ENCODE peak calls at places on chromosomes 6 and 20, in eight cellular contexts. J, G, V, S, I, T, N and C are unnamed samples.

GRCh38 chr20:17391108-17391771 is 139.9 kb downstream of the BFSP1 start:
- DNase-seq in J (no peak), G (no peak), V (no peak), S (no peak), I (no peak), T (no peak), N (no peak), C (no peak)

GRCh38 chr6:2110504-2110903 is 134.9 kb downstream of the GMDS start:
- DNase-seq in J (no peak), G (no peak), V (no peak), S (no peak), I (peak), T (no peak), N (no peak), C (no peak)

GRCh38 chr6:3081965-3082364 is 13.7 kb downstream of the RIPK1 start:
- DNase-seq in J (no peak), G (no peak), V (no peak), S (peak), I (no peak), T (no peak), N (no peak), C (no peak)

GRCh38 chr20:18428490-18429173 is 38.2 kb downstream of the DZANK1 start:
- DNase-seq in J (no peak), G (no peak), V (peak), S (no peak), I (peak), T (peak), N (no peak), C (no peak)

GRCh38 chr6:11043961-11044711 is at the start of gene ELOVL2:
- DNase-seq in J (no peak), G (peak), V (no peak), S (peak), I (no peak), T (no peak), N (no peak), C (peak)

GRCh38 chr6:54929245-54929909 is 82.8 kb downstream of the FAM83B start:
- DNase-seq in J (no peak), G (no peak), V (no peak), S (no peak), I (no peak), T (no peak), N (no peak), C (no peak)

GRCh38 chr20:667351-668034 is 8.1 kb downstream of the SCRT2 start:
- DNase-seq in J (peak), G (peak), V (peak), S (no peak), I (peak), T (no peak), N (no peak), C (no peak)

GRCh38 chr6:154459513-154459912 is 51.0 kb downstream of the CNKSR3 start:
- DNase-seq in J (no peak), G (no peak), V (no peak), S (no peak), I (no peak), T (no peak), N (no peak), C (no peak)

GRCh38 chr20:50582591-50583234 is 72.5 kb downstream of the PTPN1 start:
- DNase-seq in J (no peak), G (no peak), V (peak), S (no peak), I (no peak), T (no peak), N (no peak), C (no peak)

GRCh38 chr6:91221072-91221471 is 634.2 kb upstream of the MAP3K7 start:
- DNase-seq in J (no peak), G (no peak), V (no peak), S (peak), I (peak), T (no peak), N (no peak), C (no peak)

GRCh38 chr6:29552512-29553051 is 7.0 kb downstream of the UBD start:
- DNase-seq in J (no peak), G (no peak), V (no peak), S (no peak), I (peak), T (no peak), N (no peak), C (no peak)

DNA sequence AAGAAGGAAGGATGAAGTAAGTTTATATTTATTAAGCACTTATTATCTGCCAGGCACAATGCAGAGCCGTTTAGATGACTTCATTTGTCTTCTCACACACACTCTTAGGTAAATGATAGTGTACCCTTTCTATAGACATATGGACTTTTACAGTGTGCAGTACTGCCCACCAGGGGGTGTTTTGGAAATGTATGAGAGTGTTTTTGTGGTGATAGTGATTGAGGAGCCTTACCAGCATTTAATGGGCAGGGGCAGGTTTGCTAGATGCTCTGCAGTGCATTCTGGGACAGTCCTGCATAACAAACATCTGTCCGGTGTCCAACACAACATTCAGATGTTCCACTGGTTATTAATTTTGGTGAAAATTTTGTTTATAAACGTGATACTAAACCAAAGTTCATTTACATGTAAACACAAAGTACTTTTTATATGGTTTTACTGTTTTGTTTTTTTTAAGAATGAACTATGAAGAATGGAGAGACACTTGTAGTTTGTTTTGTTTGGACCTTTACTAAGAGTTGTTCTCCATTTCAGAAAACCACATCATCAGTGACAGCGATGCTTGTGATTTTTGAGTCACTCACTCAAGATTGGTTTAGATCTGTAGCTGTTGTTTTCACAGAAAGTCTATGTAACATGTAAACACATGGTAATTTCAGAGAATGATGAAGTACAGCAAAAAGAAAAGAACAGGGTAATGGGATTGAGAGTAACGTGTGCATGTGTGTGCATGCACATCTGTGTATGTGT is 19.9 kb downstream of the KCNS1 start:
- DNase-seq in J (no peak), G (peak), V (no peak), S (no peak), I (peak), T (no peak), N (no peak), C (no peak)
- TF ChIP-seq CTCF in J (peak), G (peak), V (peak), S (peak), I (peak), T (no peak), N (no peak), C (no peak)

GRCh38 chr6:63598001-63598250 is 25.6 kb downstream of the LOC128125822 start:
- DNase-seq in J (no peak), G (no peak), V (no peak), S (no peak), I (no peak), T (no peak), N (no peak), C (no peak)
- TF ChIP-seq CTCF in J (no peak), G (no peak), V (no peak), S (no peak), I (no peak), T (no peak), N (no peak), C (no peak)

GRCh38 chr6:137692806-137693205 is 174.3 kb upstream of the TNFAIP3 start:
- DNase-seq in J (no peak), G (no peak), V (no peak), S (no peak), I (no peak), T (no peak), N (no peak), C (no peak)

GRCh38 chr6:137690721-137691120 is 176.3 kb upstream of the TNFAIP3 start:
- DNase-seq in J (no peak), G (no peak), V (no peak), S (no peak), I (no peak), T (no peak), N (no peak), C (no peak)

GRCh38 chr6:137692308-137692707 is 174.8 kb upstream of the TNFAIP3 start:
- DNase-seq in J (no peak), G (no peak), V (no peak), S (no peak), I (no peak), T (no peak), N (no peak), C (no peak)

GRCh38 chr6:137696765-137697164 is 170.3 kb upstream of the TNFAIP3 start:
- DNase-seq in J (no peak), G (no peak), V (no peak), S (no peak), I (no peak), T (no peak), N (no peak), C (no peak)

DNA sequence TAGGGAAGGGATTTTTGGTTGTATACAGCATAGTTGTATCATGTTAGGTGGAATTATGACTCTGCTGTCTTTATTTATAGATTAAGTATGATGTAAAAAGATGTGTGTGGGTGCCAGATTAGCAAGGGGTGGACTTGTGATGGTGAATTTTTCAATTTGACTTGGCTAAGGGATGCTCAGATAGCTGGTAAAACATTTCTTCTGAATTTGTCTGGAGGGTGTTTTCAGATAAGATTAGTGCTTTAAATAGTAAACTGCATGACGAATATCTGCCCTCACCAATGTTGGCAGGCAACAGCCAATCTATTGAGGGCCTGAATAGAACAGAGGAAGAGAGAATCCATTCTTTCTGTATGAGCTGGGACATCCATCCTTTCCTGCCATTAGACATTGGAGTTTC is 173.3 kb upstream of the TNFAIP3 start:
- DNase-seq in J (no peak), G (no peak), V (no peak), S (no peak), I (no peak), T (no peak), N (no peak), C (no peak)
- TF ChIP-seq CTCF in J (no peak), G (no peak), V (no peak), S (no peak), I (no peak), T (no peak), N (no peak), C (no peak)

DNA sequence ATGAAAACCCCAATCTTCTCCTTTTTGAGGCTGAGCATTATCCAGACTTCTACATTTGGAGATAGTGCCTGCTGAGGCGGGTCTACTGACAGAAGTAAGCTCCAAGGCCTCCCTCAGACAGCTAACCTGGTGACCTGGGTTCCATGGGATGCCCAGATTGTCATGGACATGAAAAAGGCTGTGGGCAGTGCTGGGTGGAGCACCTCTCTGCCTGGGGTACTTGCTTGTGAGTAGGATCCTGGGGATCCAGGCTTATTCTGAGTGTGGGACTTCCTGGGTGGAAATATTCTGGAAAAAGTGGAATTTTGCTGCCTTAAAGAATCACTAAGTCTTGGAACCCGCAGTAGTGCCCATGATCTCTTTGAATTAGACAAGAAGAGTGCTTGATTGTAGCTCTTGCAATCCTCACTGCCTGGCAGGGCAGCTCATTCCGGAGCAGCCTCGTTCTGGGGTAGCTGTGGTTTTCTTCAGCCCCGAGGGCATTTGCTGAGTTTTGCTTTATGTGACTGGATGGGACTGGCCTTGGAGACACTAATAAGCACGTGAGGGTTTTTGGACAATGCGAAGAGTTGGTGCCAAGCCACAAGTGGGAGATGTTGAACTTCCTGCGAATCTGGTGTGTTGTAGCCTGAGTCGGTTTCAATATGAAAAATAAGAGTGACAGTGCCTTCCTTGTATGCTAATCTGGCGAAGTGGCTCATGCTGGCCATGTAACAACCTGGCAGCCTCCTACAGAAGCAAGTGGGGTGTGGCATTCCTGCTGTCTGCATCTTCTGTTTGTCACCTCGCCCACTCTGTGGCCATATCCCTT is 28.2 kb downstream of the SNRNP48 start:
- DNase-seq in J (no peak), G (peak), V (peak), S (peak), I (peak), T (no peak), N (peak), C (no peak)
- TF ChIP-seq CTCF in J (no peak), G (no peak), V (no peak), S (no peak), I (no peak), T (no peak), N (no peak), C (no peak)

DNA sequence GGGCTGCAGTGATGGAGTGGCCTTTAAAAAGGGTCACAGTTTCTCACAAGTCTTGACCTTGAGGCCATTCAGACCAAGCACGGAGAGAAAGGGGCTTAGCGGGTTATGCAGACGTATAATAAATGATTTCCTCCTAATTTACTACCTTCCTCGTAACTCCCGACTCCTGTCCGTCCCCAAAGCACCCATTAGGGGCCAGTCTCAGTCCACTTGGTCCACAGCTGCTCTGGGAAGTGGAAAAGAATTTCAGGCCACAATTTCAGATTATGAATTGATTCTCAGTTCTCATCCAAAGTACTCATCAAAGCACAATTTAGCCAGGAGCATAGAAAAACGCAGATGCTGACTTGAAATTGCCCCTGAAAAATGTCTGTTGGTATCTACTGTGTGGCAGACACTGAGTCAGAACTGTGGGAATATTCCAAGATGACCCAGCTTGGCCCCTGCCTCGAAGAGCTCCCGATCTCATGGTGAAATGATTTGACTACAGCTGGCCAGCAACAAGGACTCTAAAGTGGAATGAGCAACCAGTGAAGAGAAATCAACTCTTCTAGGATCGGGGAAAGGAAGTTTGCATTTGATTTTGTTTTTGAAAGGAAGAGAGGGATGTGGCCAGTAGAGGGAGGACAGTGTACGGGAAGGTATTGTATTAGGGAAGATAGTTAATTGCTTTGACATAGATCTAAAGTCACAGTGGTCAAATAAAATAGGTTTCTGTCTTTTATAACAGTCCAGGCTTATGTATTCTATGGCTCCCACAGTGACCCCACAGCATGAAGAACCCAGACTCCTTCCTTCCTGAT is 15.2 kb upstream of the STK35 start:
- DNase-seq in J (no peak), G (no peak), V (no peak), S (no peak), I (no peak), T (no peak), N (no peak), C (no peak)
- TF ChIP-seq CTCF in J (no peak), G (no peak), V (no peak), S (no peak), I (no peak), T (no peak), N (no peak), C (no peak)

DNA sequence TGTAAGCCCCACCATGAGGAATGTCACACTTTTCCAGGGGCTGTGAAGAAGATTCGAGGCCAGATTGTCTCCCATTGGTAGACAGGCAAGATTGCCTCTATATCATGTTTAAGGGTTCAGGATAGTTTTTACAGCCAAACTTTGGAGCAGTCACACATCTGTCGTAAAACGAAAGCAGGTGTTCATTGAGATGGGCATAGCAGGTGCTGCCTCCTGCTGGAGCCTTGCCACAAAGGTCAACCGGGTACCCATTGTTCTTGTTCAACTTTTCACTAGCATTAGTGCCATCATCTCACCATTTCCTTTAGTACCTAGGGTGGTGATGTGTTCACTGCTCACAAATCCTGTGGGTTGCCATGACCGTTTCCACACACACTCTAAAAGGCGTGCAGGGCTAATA is 198.3 kb downstream of the HTR1B start:
- DNase-seq in J (no peak), G (no peak), V (no peak), S (no peak), I (no peak), T (no peak), N (no peak), C (no peak)
- TF ChIP-seq CTCF in J (no peak), G (no peak), V (no peak), S (no peak), I (no peak), T (no peak), N (no peak), C (no peak)

GRCh38 chr6:15243994-15244604 is 1.8 kb upstream of the JARID2 start:
- DNase-seq in J (no peak), G (no peak), V (no peak), S (no peak), I (no peak), T (peak), N (no peak), C (no peak)

GRCh38 chr6:15244605-15245360 is 1.1 kb upstream of the JARID2 start:
- DNase-seq in J (peak), G (peak), V (peak), S (no peak), I (peak), T (peak), N (peak), C (peak)

GRCh38 chr6:15246217-15247211 is 645 bp downstream of the JARID2 start:
- DNase-seq in J (peak), G (no peak), V (no peak), S (no peak), I (peak), T (no peak), N (no peak), C (no peak)

GRCh38 chr6:15247214-15247749 is 1.4 kb downstream of the JARID2 start:
- DNase-seq in J (no peak), G (no peak), V (no peak), S (no peak), I (no peak), T (no peak), N (no peak), C (no peak)

DNA sequence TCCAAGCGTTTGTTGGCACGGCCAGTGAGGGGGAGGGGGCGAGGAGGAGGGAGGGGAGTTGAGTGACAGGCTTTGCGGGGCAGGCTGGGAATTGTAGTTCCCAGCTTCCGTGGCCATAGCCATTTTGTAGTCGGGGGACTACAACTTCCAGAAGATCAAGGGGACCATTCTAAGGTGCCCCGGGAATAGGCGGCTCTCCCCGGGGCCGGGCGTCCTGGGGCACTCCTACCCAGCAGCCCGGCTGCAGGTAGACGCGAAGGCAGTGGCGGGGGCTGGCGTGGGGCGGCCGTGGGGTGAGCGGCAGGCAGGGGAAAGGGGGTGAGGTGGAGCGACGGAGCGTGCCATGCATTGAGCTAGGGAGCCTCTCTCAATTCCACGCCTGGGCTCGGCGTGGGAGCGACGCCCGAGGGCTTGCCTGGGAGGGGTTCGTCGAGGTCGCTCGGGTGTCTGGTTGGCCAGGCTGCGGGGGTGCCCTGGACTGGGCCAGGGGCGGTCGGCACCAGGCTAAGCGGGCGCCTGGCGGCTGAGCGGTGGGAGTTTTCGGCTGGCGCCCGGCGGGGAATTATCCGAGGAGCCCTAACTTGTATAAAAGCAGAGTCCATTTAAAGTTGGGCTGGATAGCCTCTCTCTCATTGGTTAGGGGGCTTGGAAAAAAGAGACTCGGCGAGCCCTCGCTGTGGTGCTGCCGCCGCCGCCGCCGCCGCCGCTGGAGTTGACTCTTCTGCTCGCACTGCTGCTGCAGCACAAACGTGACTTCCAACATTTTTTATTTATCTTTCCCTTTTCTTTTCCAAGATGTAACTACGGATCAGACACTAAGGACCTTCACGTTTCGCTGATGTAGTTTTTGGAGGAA is at the start of gene JARID2:
- DNase-seq in J (peak), G (peak), V (peak), S (peak), I (peak), T (peak), N (peak), C (peak)
- TF ChIP-seq CTCF in J (no peak), G (no peak), V (no peak), S (no peak), I (no peak), T (peak), N (no peak), C (no peak)